ENCODE peak calls at places on chromosome 22, in seven cellular contexts. C, T, D, N, G, X and J are unnamed samples.

GRCh38 chr22:30064172-30064571 is 16.1 kb upstream of the HORMAD2 start:
- DNase-seq in C (no peak), T (no peak), D (no peak), N (no peak), G (no peak), X (no peak), J (no peak)

GRCh38 chr22:43892183-43892894 is 526 bp upstream of the PNPLA5 start:
- DNase-seq in C (no peak), T (no peak), D (no peak), N (no peak), G (no peak), X (no peak), J (no peak)

GRCh38 chr22:43476341-43476740 is 64.5 kb downstream of the MPPED1 start:
- DNase-seq in C (no peak), T (no peak), D (no peak), N (no peak), G (no peak), X (no peak), J (no peak)

GRCh38 chr22:22604326-22605073 is 39.9 kb upstream of the GGTLC2 start:
- DNase-seq in C (no peak), T (no peak), D (no peak), N (no peak), G (no peak), X (no peak), J (no peak)

GRCh38 chr22:25112538-25113253 is 87.0 kb upstream of the CRYBB3 start:
- DNase-seq in C (no peak), T (no peak), D (no peak), N (no peak), G (peak), X (no peak), J (no peak)

GRCh38 chr22:49214976-49215375 is 612.7 kb downstream of the BRD1 start:
- DNase-seq in C (peak), T (no peak), D (no peak), N (no peak), G (no peak), X (no peak), J (peak)

GRCh38 chr22:17303840-17304779 is 65.2 kb upstream of the CECR2 start:
- DNase-seq in C (no peak), T (no peak), D (no peak), N (no peak), G (no peak), X (peak), J (no peak)

GRCh38 chr22:50733521-50734342 is 4.3 kb upstream of the ACR start:
- DNase-seq in C (peak), T (peak), D (no peak), N (no peak), G (peak), X (no peak), J (peak)

GRCh38 chr22:50739894-50740293 is 1.9 kb downstream of the ACR start:
- DNase-seq in C (peak), T (peak), D (peak), N (no peak), G (no peak), X (no peak), J (peak)

GRCh38 chr22:45602824-45603301 is 68.8 kb upstream of the ATXN10 start:
- DNase-seq in C (peak), T (no peak), D (no peak), N (no peak), G (peak), X (no peak), J (no peak)

GRCh38 chr22:42294034-42294985 is 23.9 kb upstream of the TCF20 start:
- DNase-seq in C (peak), T (peak), D (peak), N (no peak), G (peak), X (no peak), J (peak)

GRCh38 chr22:22422629-22423112 is 85.9 kb downstream of the ZNF280B start:
- DNase-seq in C (peak), T (peak), D (peak), N (peak), G (peak), X (peak), J (peak)

GRCh38 chr22:49934144-49934890 is 15.9 kb downstream of the CRELD2 start:
- DNase-seq in C (peak), T (peak), D (no peak), N (no peak), G (peak), X (no peak), J (peak)

GRCh38 chr22:17786435-17787158 is 12.3 kb upstream of the BID start:
- DNase-seq in C (no peak), T (peak), D (no peak), N (no peak), G (peak), X (no peak), J (peak)

GRCh38 chr22:43511276-43511910 is 99.6 kb downstream of the MPPED1 start:
- DNase-seq in C (no peak), T (no peak), D (no peak), N (no peak), G (no peak), X (no peak), J (no peak)

GRCh38 chr22:16960884-16961249 is 47.2 kb downstream of the GAB4 start:
- DNase-seq in C (no peak), T (no peak), D (no peak), N (no peak), G (no peak), X (no peak), J (peak)

GRCh38 chr22:26367402-26368245 is 61.4 kb upstream of the ASPHD2 start:
- DNase-seq in C (peak), T (no peak), D (peak), N (no peak), G (no peak), X (peak), J (no peak)

GRCh38 chr22:37643225-37643847 is 3.9 kb downstream of the SH3BP1 start:
- DNase-seq in C (peak), T (peak), D (peak), N (no peak), G (peak), X (peak), J (peak)

GRCh38 chr22:19943665-19944026 is 2.0 kb upstream of the TXNRD2 start:
- DNase-seq in C (peak), T (no peak), D (no peak), N (no peak), G (peak), X (no peak), J (no peak)

GRCh38 chr22:22578702-22579424 is 19.8 kb upstream of the PRAME start:
- DNase-seq in C (no peak), T (peak), D (no peak), N (no peak), G (no peak), X (no peak), J (no peak)

GRCh38 chr22:28027453-28028448 is 108.7 kb upstream of the PITPNB start:
- DNase-seq in C (peak), T (peak), D (no peak), N (no peak), G (no peak), X (no peak), J (peak)

GRCh38 chr22:43946391-43946680 is 8.9 kb upstream of the SAMM50 start:
- DNase-seq in C (no peak), T (no peak), D (no peak), N (no peak), G (no peak), X (no peak), J (no peak)

GRCh38 chr22:46678785-46679700 is 58.9 kb downstream of the GRAMD4 start:
- DNase-seq in C (no peak), T (no peak), D (no peak), N (no peak), G (no peak), X (no peak), J (no peak)

GRCh38 chr22:40533712-40534378 is 102.7 kb downstream of the MRTFA start:
- DNase-seq in C (no peak), T (no peak), D (no peak), N (no peak), G (no peak), X (peak), J (no peak)

GRCh38 chr22:50076646-50077624 is 8.3 kb downstream of the MLC1 start:
- DNase-seq in C (no peak), T (no peak), D (no peak), N (no peak), G (no peak), X (no peak), J (no peak)

GRCh38 chr22:38153821-38154562 is 27.6 kb downstream of the PLA2G6 start:
- DNase-seq in C (no peak), T (no peak), D (no peak), N (peak), G (no peak), X (no peak), J (no peak)

GRCh38 chr22:46911341-46911740 is 148.9 kb downstream of the TBC1D22A start:
- DNase-seq in C (no peak), T (no peak), D (no peak), N (no peak), G (no peak), X (no peak), J (no peak)

GRCh38 chr22:23913306-23913660 is 19.1 kb downstream of the MIF start:
- DNase-seq in C (no peak), T (no peak), D (no peak), N (no peak), G (no peak), X (peak), J (no peak)

GRCh38 chr22:30206964-30207363 is 39.6 kb downstream of the LIF start:
- DNase-seq in C (no peak), T (no peak), D (no peak), N (no peak), G (no peak), X (no peak), J (no peak)

GRCh38 chr22:21568207-21569075 is 927 bp downstream of the UBE2L3 start:
- DNase-seq in C (no peak), T (peak), D (no peak), N (no peak), G (peak), X (no peak), J (peak)

GRCh38 chr22:49670610-49671330 is 156.9 kb downstream of the BRD1 start:
- DNase-seq in C (peak), T (peak), D (peak), N (no peak), G (no peak), X (no peak), J (no peak)

GRCh38 chr22:19146215-19146968 is 1.9 kb upstream of the ESS2 start:
- DNase-seq in C (no peak), T (no peak), D (no peak), N (no peak), G (no peak), X (no peak), J (no peak)